ENCODE peak calls at places on chromosomes 11 and 22, in four cellular contexts. G is upper lobe of right lung, M is non-pigmented ciliary epithelial cell, B is left cardiac atrium. J is an unnamed sample.

GRCh38 chr22:35540600-35541253 is at the start of gene RASD2:
- DNase-seq in M (no peak), G (no peak), B (peak; percentile 53), J (no peak)

GRCh38 chr22:23591203-23591791 is 11.2 kb upstream of the IGLL1 start:
- DNase-seq in G (peak; percentile 78), M (peak; percentile 22), B (peak; percentile 65), J (peak; percentile 49)

GRCh38 chr11:2580061-2580421 is 119.8 kb downstream of the KCNQ1OT1 start:
- DNase-seq in G (peak; percentile 16), M (no peak), B (no peak), J (no peak)

GRCh38 chr11:118054712-118055640 is 21.9 kb upstream of the TMPRSS4 start:
- DNase-seq in M (no peak), B (no peak), G (peak; percentile 40), J (no peak)

GRCh38 chr22:44400763-44401060 is 88.0 kb upstream of the SHISAL1 start:
- DNase-seq in G (no peak), B (no peak), M (no peak), J (no peak)

GRCh38 chr11:118845369-118845768 is 38.3 kb upstream of the CXCR5 start:
- DNase-seq in B (no peak), G (no peak), M (peak; percentile 34), J (no peak)

GRCh38 chr22:49091451-49091850 is 736.2 kb downstream of the BRD1 start:
- DNase-seq in G (no peak), M (no peak), B (no peak), J (no peak)

GRCh38 chr11:134463716-134464115 is 51.7 kb upstream of the B3GAT1 start:
- DNase-seq in G (no peak), M (no peak), B (no peak), J (no peak)

GRCh38 chr11:106011481-106011880 is 10.6 kb downstream of the MSANTD4 start:
- DNase-seq in M (no peak), G (no peak), B (no peak), J (no peak)

GRCh38 chr11:10139656-10140055 is 154.4 kb downstream of the SBF2 start:
- DNase-seq in G (no peak), M (peak; percentile 78), B (no peak), J (no peak)

GRCh38 chr11:127098684-127099083 is 98.1 kb upstream of the KIRREL3 start:
- DNase-seq in G (no peak), M (no peak), B (no peak), J (no peak)

GRCh38 chr11:105910095-105910715 is 111.8 kb downstream of the MSANTD4 start:
- DNase-seq in M (peak; percentile 22), B (no peak), G (no peak), J (no peak)

J was measured in HT-29.